ENCODE peak calls at places on chromosomes 16 and 17, in seven cellular contexts. One of them, this sample, is unnamed.
A peak's percentile ranks its signal among the peaks of the same experiment; 100 is the strongest.

GRCh38 chr16:73214825-73215481 is 167.0 kb upstream of the ZFHX3 start:
- DNase-seq in stomach: no peak
- DNase-seq in endothelial cell of umbilical vein: no peak
- DNase-seq in heart left ventricle: no peak
- DNase-seq in Peyer's patch: no peak
- DNase-seq in body of pancreas: no peak
- DNase-seq in adrenal gland: no peak
- DNase-seq in this sample: no peak

GRCh38 chr16:58678716-58679115 is 5.9 kb downstream of the SLC38A7 start:
- DNase-seq in adrenal gland: peak; percentile 89
- DNase-seq in body of pancreas: peak; percentile 36
- DNase-seq in Peyer's patch: no peak
- DNase-seq in heart left ventricle: peak; percentile 54
- DNase-seq in stomach: no peak
- DNase-seq in endothelial cell of umbilical vein: no peak
- DNase-seq in this sample: no peak

GRCh38 chr16:89324056-89325010 is 106.8 kb downstream of the ZNF778 start:
- DNase-seq in adrenal gland: no peak
- DNase-seq in Peyer's patch: no peak
- DNase-seq in stomach: no peak
- DNase-seq in body of pancreas: no peak
- DNase-seq in endothelial cell of umbilical vein: no peak
- DNase-seq in heart left ventricle: no peak
- DNase-seq in this sample: no peak

GRCh38 chr16:49876716-49877129 is 20.8 kb upstream of the ZNF423 start:
- DNase-seq in body of pancreas: peak; percentile 80
- DNase-seq in heart left ventricle: peak; percentile 76
- DNase-seq in endothelial cell of umbilical vein: peak; percentile 25
- DNase-seq in Peyer's patch: peak; percentile 82
- DNase-seq in stomach: peak; percentile 68
- DNase-seq in adrenal gland: peak; percentile 71
- DNase-seq in this sample: peak; percentile 94

GRCh38 chr16:239948-240277 is 5.3 kb downstream of the FAM234A start:
- DNase-seq in stomach: no peak
- DNase-seq in body of pancreas: peak; percentile 36
- DNase-seq in adrenal gland: no peak
- DNase-seq in Peyer's patch: no peak
- DNase-seq in heart left ventricle: no peak
- DNase-seq in endothelial cell of umbilical vein: no peak
- DNase-seq in this sample: no peak

GRCh38 chr17:5812590-5812989 is 228.3 kb upstream of the NLRP1 start:
- DNase-seq in Peyer's patch: no peak
- DNase-seq in stomach: no peak
- DNase-seq in heart left ventricle: no peak
- DNase-seq in body of pancreas: no peak
- DNase-seq in endothelial cell of umbilical vein: no peak
- DNase-seq in adrenal gland: no peak
- DNase-seq in this sample: peak; percentile 6

GRCh38 chr17:17900615-17901520 is 64.1 kb upstream of the SREBF1 start:
- DNase-seq in endothelial cell of umbilical vein: peak; percentile 89
- DNase-seq in heart left ventricle: peak; percentile 87
- DNase-seq in stomach: peak; percentile 60
- DNase-seq in body of pancreas: peak; percentile 85
- DNase-seq in Peyer's patch: peak; percentile 84
- DNase-seq in adrenal gland: peak; percentile 97
- DNase-seq in this sample: peak; percentile 92

GRCh38 chr17:48577330-48577945 is 712 bp downstream of the HOXB4 start:
- DNase-seq in adrenal gland: no peak
- DNase-seq in body of pancreas: no peak
- DNase-seq in heart left ventricle: no peak
- DNase-seq in stomach: no peak
- DNase-seq in endothelial cell of umbilical vein: peak; percentile 40
- DNase-seq in Peyer's patch: peak; percentile 57
- DNase-seq in this sample: no peak

GRCh38 chr17:55601874-55602364 is 90.7 kb upstream of the SMIM36 start:
- DNase-seq in body of pancreas: no peak
- DNase-seq in stomach: no peak
- DNase-seq in adrenal gland: peak; percentile 52
- DNase-seq in heart left ventricle: no peak
- DNase-seq in endothelial cell of umbilical vein: peak; percentile 69
- DNase-seq in Peyer's patch: no peak
- DNase-seq in this sample: no peak

GRCh38 chr17:51455931-51456330 is 195.6 kb downstream of the UTP18 start:
- DNase-seq in body of pancreas: no peak
- DNase-seq in Peyer's patch: no peak
- DNase-seq in endothelial cell of umbilical vein: no peak
- DNase-seq in adrenal gland: no peak
- DNase-seq in stomach: no peak
- DNase-seq in heart left ventricle: no peak
- DNase-seq in this sample: no peak

GRCh38 chr16:47666434-47666833 is 205.3 kb downstream of the PHKB start:
- DNase-seq in body of pancreas: no peak
- DNase-seq in endothelial cell of umbilical vein: no peak
- DNase-seq in Peyer's patch: no peak
- DNase-seq in adrenal gland: no peak
- DNase-seq in heart left ventricle: no peak
- DNase-seq in stomach: no peak
- DNase-seq in this sample: no peak

GRCh38 chr17:7408341-7408740 is 696 bp downstream of the NLGN2 start:
- DNase-seq in endothelial cell of umbilical vein: no peak
- DNase-seq in heart left ventricle: no peak
- DNase-seq in adrenal gland: no peak
- DNase-seq in stomach: no peak
- DNase-seq in Peyer's patch: no peak
- DNase-seq in body of pancreas: no peak
- DNase-seq in this sample: no peak

GRCh38 chr17:28317965-28318758 is 838 bp upstream of the TMEM97 start:
- DNase-seq in endothelial cell of umbilical vein: peak; percentile 6
- DNase-seq in stomach: no peak
- DNase-seq in body of pancreas: no peak
- DNase-seq in heart left ventricle: no peak
- DNase-seq in adrenal gland: peak; percentile 53
- DNase-seq in Peyer's patch: no peak
- DNase-seq in this sample: no peak

GRCh38 chr17:57243171-57243622 is 13.1 kb upstream of the MSI2 start:
- DNase-seq in heart left ventricle: peak; percentile 63
- DNase-seq in stomach: peak; percentile 73
- DNase-seq in Peyer's patch: peak; percentile 84
- DNase-seq in body of pancreas: peak; percentile 66
- DNase-seq in adrenal gland: peak; percentile 87
- DNase-seq in endothelial cell of umbilical vein: peak; percentile 66
- DNase-seq in this sample: peak; percentile 47

GRCh38 chr17:8068736-8069586 is 18.6 kb downstream of the ALOX12B start:
- DNase-seq in Peyer's patch: peak; percentile 74
- DNase-seq in endothelial cell of umbilical vein: no peak
- DNase-seq in heart left ventricle: peak; percentile 31
- DNase-seq in adrenal gland: peak; percentile 64
- DNase-seq in body of pancreas: peak; percentile 51
- DNase-seq in stomach: no peak
- DNase-seq in this sample: peak; percentile 41

GRCh38 chr17:42535400-42536047 is 517 bp upstream of the NAGLU start:
- DNase-seq in heart left ventricle: no peak
- DNase-seq in adrenal gland: no peak
- DNase-seq in endothelial cell of umbilical vein: no peak
- DNase-seq in body of pancreas: no peak
- DNase-seq in stomach: no peak
- DNase-seq in Peyer's patch: no peak
- DNase-seq in this sample: no peak

DNA sequence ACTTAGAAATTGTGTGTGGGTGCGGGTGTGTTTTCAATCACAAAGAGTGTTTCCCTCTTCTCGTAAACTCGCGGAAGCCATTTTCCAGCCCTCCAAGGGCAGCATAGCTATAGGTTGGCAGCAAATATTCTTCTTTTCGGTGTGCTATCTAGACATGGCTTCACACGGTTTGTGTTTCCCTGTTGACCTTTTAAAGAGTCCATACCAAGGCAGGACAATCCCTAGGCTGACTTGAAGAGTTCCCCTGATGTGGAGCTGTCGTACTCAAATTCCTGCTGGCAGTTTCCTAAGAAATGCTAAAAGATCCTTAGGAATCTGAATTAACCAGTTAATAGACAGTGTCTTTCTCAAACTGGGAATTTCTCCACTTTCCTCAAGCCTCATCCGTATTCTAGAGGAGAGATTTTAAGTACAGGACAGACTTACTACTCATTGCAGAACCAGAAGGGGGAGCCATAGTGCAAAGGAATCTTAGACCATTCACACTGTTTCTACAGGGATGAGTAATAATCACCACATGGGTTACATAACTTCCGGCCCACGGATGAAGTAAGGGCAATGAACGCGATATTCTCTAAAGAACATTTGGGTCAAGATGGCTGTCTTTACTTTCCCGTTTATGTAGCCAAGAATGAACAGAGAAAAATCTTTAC is 288.6 kb upstream of the ELAC2 start:
- DNase-seq in adrenal gland: no peak
- DNase-seq in endothelial cell of umbilical vein: no peak
- DNase-seq in body of pancreas: peak; percentile 54
- DNase-seq in stomach: no peak
- DNase-seq in heart left ventricle: no peak
- DNase-seq in Peyer's patch: no peak
- DNase-seq in this sample: no peak
- TF ChIP-seq CTCF in adrenal gland: peak; percentile 19
- TF ChIP-seq CTCF in endothelial cell of umbilical vein: no peak
- TF ChIP-seq CTCF in body of pancreas: peak; percentile 43
- TF ChIP-seq CTCF in stomach: no peak
- TF ChIP-seq CTCF in heart left ventricle: peak; percentile 23
- TF ChIP-seq CTCF in Peyer's patch: peak; percentile 19
- TF ChIP-seq CTCF in this sample: no peak

DNA sequence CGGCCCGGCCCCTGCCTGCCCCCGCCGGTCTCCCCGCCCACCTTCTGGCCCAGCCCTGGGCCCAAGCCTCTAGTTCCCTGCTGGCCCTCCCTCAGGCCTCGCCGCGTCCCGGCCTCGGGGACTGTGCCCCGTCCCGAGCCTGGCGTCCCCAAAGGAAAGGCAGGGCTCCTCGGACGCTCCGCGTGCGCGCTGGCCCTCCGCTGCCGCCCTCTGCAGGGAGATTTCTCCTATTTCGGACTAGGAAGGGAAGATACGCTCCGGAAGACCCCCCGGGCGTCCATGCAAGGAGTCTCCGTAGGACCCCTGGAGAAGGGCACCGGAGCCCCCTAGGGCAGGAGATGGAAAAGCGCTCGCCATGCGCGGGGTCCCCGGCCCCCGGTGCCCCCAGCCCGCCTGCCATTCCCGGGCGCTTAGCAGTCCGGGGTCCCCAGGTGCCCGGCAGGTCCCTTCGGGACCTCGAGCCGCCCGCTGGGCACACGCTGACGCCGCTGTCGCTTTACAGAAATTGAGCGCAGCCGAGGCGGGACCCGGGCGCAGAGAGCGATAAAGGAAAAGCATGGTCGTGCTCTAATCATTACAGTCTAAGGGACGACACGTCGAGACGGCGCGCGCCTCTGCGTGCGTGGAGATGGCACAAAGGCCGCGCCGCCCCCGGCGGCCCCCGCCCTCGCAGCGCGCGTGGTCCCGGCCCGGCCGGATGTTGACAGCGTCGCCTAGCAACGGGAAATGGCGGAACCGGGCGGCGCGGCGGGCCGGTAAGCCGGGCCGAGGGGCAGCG is at the start of gene CCDC40:
- DNase-seq in body of pancreas: peak; percentile 89
- DNase-seq in stomach: peak; percentile 87
- DNase-seq in Peyer's patch: peak; percentile 91
- DNase-seq in heart left ventricle: peak; percentile 88
- DNase-seq in endothelial cell of umbilical vein: peak; percentile 72
- DNase-seq in adrenal gland: peak; percentile 88
- DNase-seq in this sample: peak; percentile 96
- TF ChIP-seq POLR2A in body of pancreas: peak; percentile 76
- TF ChIP-seq POLR2A in stomach: no peak
- TF ChIP-seq POLR2A in Peyer's patch: peak; percentile 43
- TF ChIP-seq POLR2A in heart left ventricle: peak; percentile 33
- TF ChIP-seq POLR2A in endothelial cell of umbilical vein: peak; percentile 63
- TF ChIP-seq POLR2A in adrenal gland: peak; percentile 69
- TF ChIP-seq POLR2A in this sample: no peak

DNA sequence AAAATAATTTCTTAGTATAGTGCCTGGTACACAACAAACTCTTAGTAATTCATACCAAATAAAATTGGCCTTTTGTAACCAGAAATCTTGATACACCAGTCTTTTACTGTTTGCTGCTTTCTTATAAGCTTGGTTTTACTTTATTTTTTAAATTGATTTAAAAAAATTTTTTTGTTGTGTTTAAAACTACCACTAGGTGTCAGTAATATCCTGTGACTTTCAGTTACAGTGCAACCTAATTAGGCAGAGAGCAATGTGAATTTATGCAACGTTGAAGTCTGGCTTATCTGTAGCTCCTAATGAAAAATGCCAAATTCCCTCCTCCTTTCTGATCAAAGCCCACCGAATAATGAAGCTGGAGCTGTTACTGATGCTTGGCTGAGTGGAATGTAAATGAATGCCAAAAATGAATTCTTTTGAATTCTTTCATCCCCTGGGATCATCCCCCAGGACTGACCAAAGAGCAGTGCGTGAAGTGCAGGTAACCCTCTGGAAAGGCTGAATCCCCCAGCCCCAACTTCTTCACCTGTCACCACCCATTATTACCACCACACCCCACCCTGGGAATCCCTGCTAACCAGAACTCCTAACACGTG is 3.8 kb downstream of the ERCC4 start:
- DNase-seq in heart left ventricle: no peak
- DNase-seq in stomach: no peak
- DNase-seq in Peyer's patch: no peak
- DNase-seq in adrenal gland: no peak
- DNase-seq in endothelial cell of umbilical vein: peak; percentile 67
- DNase-seq in body of pancreas: no peak
- DNase-seq in this sample: no peak
- H3K4me3 ChIP-seq in heart left ventricle: no peak overlapping the region
- H3K4me3 ChIP-seq in stomach: no peak overlapping the region
- H3K4me3 ChIP-seq in Peyer's patch: no peak overlapping the region
- H3K4me3 ChIP-seq in adrenal gland: no peak overlapping the region
- H3K4me3 ChIP-seq in endothelial cell of umbilical vein: no peak overlapping the region
- H3K4me3 ChIP-seq in body of pancreas: no peak overlapping the region
- H3K4me3 ChIP-seq in this sample: no peak overlapping the region

GRCh38 chr16:57263585-57264351 is 18.7 kb downstream of the ARL2BP start:
- DNase-seq in endothelial cell of umbilical vein: no peak
- DNase-seq in heart left ventricle: no peak
- DNase-seq in body of pancreas: no peak
- DNase-seq in Peyer's patch: peak; percentile 40
- DNase-seq in adrenal gland: no peak
- DNase-seq in stomach: no peak
- DNase-seq in this sample: no peak
- TF ChIP-seq CTCF in endothelial cell of umbilical vein: no peak
- TF ChIP-seq CTCF in heart left ventricle: no peak
- TF ChIP-seq CTCF in body of pancreas: no peak
- TF ChIP-seq CTCF in Peyer's patch: no peak
- TF ChIP-seq CTCF in adrenal gland: no peak
- TF ChIP-seq CTCF in stomach: no peak
- TF ChIP-seq CTCF in this sample: no peak

This sample was measured in lower leg skin.